ENCODE peak calls at places on chromosomes 6 and 20, in ten cellular contexts. L, T, I, Y, A, C, Z, F, G and J are unnamed samples.

GRCh38 chr6:127146935-127147334 is 28.5 kb downstream of the RSPO3 start:
- DNase-seq in L (peak), T (no peak), I (no peak), Y (no peak), A (no peak), C (no peak), Z (no peak), F (peak), G (peak), J (no peak)

GRCh38 chr6:43575772-43576551 is at the start of the genes POLH and XPO5:
- DNase-seq in L (peak), T (peak), I (peak), Y (peak), A (peak), C (peak), Z (peak), F (peak), G (peak), J (peak)

GRCh38 chr20:1424336-1424735 is 31.5 kb upstream of the FKBP1A start:
- DNase-seq in L (no peak), T (no peak), I (no peak), Y (no peak), A (no peak), C (no peak), Z (no peak), F (no peak), G (no peak), J (no peak)

GRCh38 chr20:9235518-9235917 is 166.6 kb downstream of the PLCB4 start:
- DNase-seq in L (peak), T (no peak), I (no peak), Y (no peak), A (no peak), C (no peak), Z (no peak), F (peak), G (peak), J (no peak)

GRCh38 chr6:157455731-157456523 is 74.9 kb downstream of the ZDHHC14 start:
- DNase-seq in L (no peak), T (no peak), I (no peak), Y (no peak), A (no peak), C (no peak), Z (no peak), F (no peak), G (no peak), J (peak)

GRCh38 chr6:4413073-4413472 is 277.7 kb upstream of the ECI2 start:
- DNase-seq in L (no peak), T (no peak), I (no peak), Y (no peak), A (no peak), C (no peak), Z (no peak), F (peak), G (peak), J (no peak)

GRCh38 chr20:3165473-3166337 is 6.0 kb upstream of the FASTKD5 start:
- DNase-seq in L (peak), T (no peak), I (no peak), Y (no peak), A (no peak), C (no peak), Z (no peak), F (peak), G (no peak), J (no peak)

GRCh38 chr20:57808266-57808866 is 98.6 kb upstream of the PMEPA1 start:
- DNase-seq in L (no peak), T (no peak), I (no peak), Y (no peak), A (no peak), C (no peak), Z (no peak), F (no peak), G (no peak), J (no peak)

GRCh38 chr6:4017847-4018193 is 61.1 kb downstream of the FAM217A start:
- DNase-seq in L (peak), T (no peak), I (no peak), Y (no peak), A (no peak), C (no peak), Z (no peak), F (peak), G (peak), J (no peak)

GRCh38 chr20:1953616-1954015 is 40.2 kb downstream of the PDYN start:
- DNase-seq in L (no peak), T (no peak), I (no peak), Y (no peak), A (no peak), C (no peak), Z (no peak), F (no peak), G (no peak), J (no peak)

GRCh38 chr20:49344975-49345374 is 67.1 kb upstream of the ZNFX1 start:
- DNase-seq in L (peak), T (peak), I (no peak), Y (no peak), A (no peak), C (no peak), Z (no peak), F (peak), G (peak), J (no peak)

GRCh38 chr6:170462366-170463020 is 90.6 kb downstream of the PSMB1 start:
- DNase-seq in L (no peak), T (no peak), I (no peak), Y (no peak), A (no peak), C (no peak), Z (no peak), F (no peak), G (no peak), J (no peak)

GRCh38 chr6:11427091-11427739 is 110.3 kb upstream of the TMEM170B start:
- DNase-seq in L (no peak), T (no peak), I (no peak), Y (no peak), A (no peak), C (no peak), Z (no peak), F (no peak), G (no peak), J (no peak)

GRCh38 chr6:5135783-5136376 is 50.7 kb downstream of the PPP1R3G start:
- DNase-seq in L (peak), T (no peak), I (peak), Y (no peak), A (peak), C (no peak), Z (peak), F (peak), G (no peak), J (peak)

GRCh38 chr6:35089935-35090505 is 51.1 kb downstream of the TCP11 start:
- DNase-seq in L (no peak), T (peak), I (no peak), Y (no peak), A (no peak), C (peak), Z (no peak), F (peak), G (peak), J (no peak)

GRCh38 chr6:46917002-46917401 is 4.7 kb downstream of the ADGRF5 start:
- DNase-seq in L (no peak), T (no peak), I (no peak), Y (no peak), A (no peak), C (no peak), Z (no peak), F (no peak), G (no peak), J (no peak)

GRCh38 chr20:25257130-25257529 is 9.2 kb downstream of the PYGB start:
- DNase-seq in L (no peak), T (no peak), I (no peak), Y (no peak), A (no peak), C (no peak), Z (no peak), F (no peak), G (no peak), J (no peak)

GRCh38 chr6:158853872-158854213 is 34.7 kb upstream of the EZR start:
- DNase-seq in L (no peak), T (no peak), I (no peak), Y (no peak), A (no peak), C (no peak), Z (no peak), F (no peak), G (no peak), J (no peak)

GRCh38 chr6:35149891-35150566 is 8.9 kb upstream of the TCP11 start:
- DNase-seq in L (no peak), T (no peak), I (no peak), Y (no peak), A (no peak), C (no peak), Z (no peak), F (no peak), G (no peak), J (no peak)

GRCh38 chr6:22804620-22805271 is 235.4 kb downstream of the HDGFL1 start:
- DNase-seq in L (no peak), T (no peak), I (no peak), Y (no peak), A (no peak), C (no peak), Z (no peak), F (no peak), G (no peak), J (no peak)

GRCh38 chr6:30844118-30844535 is 40.2 kb upstream of the DDR1 start:
- DNase-seq in L (no peak), T (no peak), I (no peak), Y (no peak), A (no peak), C (no peak), Z (no peak), F (peak), G (peak), J (no peak)

GRCh38 chr20:32763202-32763999 is 1.2 kb downstream of the DNMT3B start:
- DNase-seq in L (peak), T (no peak), I (no peak), Y (no peak), A (no peak), C (no peak), Z (no peak), F (no peak), G (peak), J (no peak)

GRCh38 chr20:10179574-10180298 is 38.9 kb upstream of the SNAP25 start:
- DNase-seq in L (peak), T (no peak), I (no peak), Y (no peak), A (no peak), C (no peak), Z (no peak), F (peak), G (no peak), J (no peak)

GRCh38 chr20:57043091-57043490 is 223.3 kb downstream of the BMP7 start:
- DNase-seq in L (no peak), T (no peak), I (no peak), Y (no peak), A (no peak), C (no peak), Z (no peak), F (no peak), G (no peak), J (no peak)

GRCh38 chr6:42453027-42453648 is 1.4 kb upstream of the TRERF1 start:
- DNase-seq in L (peak), T (peak), I (peak), Y (peak), A (peak), C (peak), Z (no peak), F (peak), G (peak), J (peak)

GRCh38 chr6:47138046-47138445 is 95.9 kb upstream of the ADGRF1 start:
- DNase-seq in L (no peak), T (no peak), I (no peak), Y (no peak), A (no peak), C (no peak), Z (no peak), F (peak), G (no peak), J (no peak)